ENCODE peak calls at places on chromosomes 5 and 9, in seven cellular contexts. One of them, this sample, is unnamed.

GRCh38 chr5:42641321-42642005 is 115.2 kb upstream of the CCDC152 start:
- DNase-seq in trophoblast cell: peak
- DNase-seq in H1: no peak
- DNase-seq in neuronal stem cell: no peak
- DNase-seq in IMR-90: no peak
- DNase-seq in mesenchymal stem cell: no peak
- DNase-seq in H9: no peak
- DNase-seq in this sample: no peak

GRCh38 chr9:133673260-133673658 is 37.1 kb downstream of the DBH start:
- DNase-seq in H9: no peak
- DNase-seq in trophoblast cell: no peak
- DNase-seq in IMR-90: no peak
- DNase-seq in neuronal stem cell: no peak
- DNase-seq in H1: no peak
- DNase-seq in mesenchymal stem cell: no peak
- DNase-seq in this sample: no peak

GRCh38 chr5:2193923-2194555 is 311.3 kb upstream of the IRX4 start:
- DNase-seq in H9: no peak
- DNase-seq in trophoblast cell: no peak
- DNase-seq in IMR-90: no peak
- DNase-seq in H1: peak
- DNase-seq in mesenchymal stem cell: no peak
- DNase-seq in neuronal stem cell: no peak
- DNase-seq in this sample: no peak

GRCh38 chr5:143755969-143756368 is 56.0 kb upstream of the HMHB1 start:
- DNase-seq in H9: no peak
- DNase-seq in mesenchymal stem cell: no peak
- DNase-seq in trophoblast cell: no peak
- DNase-seq in neuronal stem cell: no peak
- DNase-seq in H1: no peak
- DNase-seq in IMR-90: no peak
- DNase-seq in this sample: no peak

GRCh38 chr9:137795156-137795666 is 82.4 kb upstream of the CACNA1B start:
- DNase-seq in H1: no peak
- DNase-seq in IMR-90: no peak
- DNase-seq in mesenchymal stem cell: no peak
- DNase-seq in neuronal stem cell: no peak
- DNase-seq in trophoblast cell: no peak
- DNase-seq in H9: no peak
- DNase-seq in this sample: no peak

GRCh38 chr9:37066139-37066725 is 32.2 kb upstream of the PAX5 start:
- DNase-seq in mesenchymal stem cell: no peak
- DNase-seq in H9: no peak
- DNase-seq in trophoblast cell: no peak
- DNase-seq in neuronal stem cell: no peak
- DNase-seq in IMR-90: no peak
- DNase-seq in H1: no peak
- DNase-seq in this sample: no peak

GRCh38 chr5:32785639-32786216 is 74.6 kb downstream of the NPR3 start:
- DNase-seq in neuronal stem cell: no peak
- DNase-seq in mesenchymal stem cell: peak
- DNase-seq in IMR-90: no peak
- DNase-seq in H1: no peak
- DNase-seq in trophoblast cell: peak
- DNase-seq in H9: no peak
- DNase-seq in this sample: peak

GRCh38 chr9:29753638-29754037 is 2180.4 kb upstream of the C9orf72 start:
- DNase-seq in H1: no peak
- DNase-seq in trophoblast cell: no peak
- DNase-seq in IMR-90: no peak
- DNase-seq in H9: no peak
- DNase-seq in neuronal stem cell: no peak
- DNase-seq in mesenchymal stem cell: no peak
- DNase-seq in this sample: no peak

GRCh38 chr9:77386187-77386586 is 208.9 kb downstream of the VPS13A start:
- DNase-seq in H1: no peak
- DNase-seq in trophoblast cell: no peak
- DNase-seq in mesenchymal stem cell: peak
- DNase-seq in H9: no peak
- DNase-seq in IMR-90: peak
- DNase-seq in neuronal stem cell: no peak
- DNase-seq in this sample: peak

GRCh38 chr9:127319366-127320121 is 55.0 kb downstream of the GARNL3 start:
- DNase-seq in mesenchymal stem cell: no peak
- DNase-seq in neuronal stem cell: no peak
- DNase-seq in H9: no peak
- DNase-seq in H1: no peak
- DNase-seq in trophoblast cell: peak
- DNase-seq in IMR-90: no peak
- DNase-seq in this sample: no peak

GRCh38 chr9:127320122-127320378 is 55.5 kb downstream of the GARNL3 start:
- DNase-seq in H1: no peak
- DNase-seq in H9: no peak
- DNase-seq in neuronal stem cell: no peak
- DNase-seq in mesenchymal stem cell: no peak
- DNase-seq in IMR-90: no peak
- DNase-seq in trophoblast cell: no peak
- DNase-seq in this sample: no peak

GRCh38 chr9:127314911-127315310 is 50.3 kb downstream of the GARNL3 start:
- DNase-seq in trophoblast cell: no peak
- DNase-seq in mesenchymal stem cell: no peak
- DNase-seq in neuronal stem cell: no peak
- DNase-seq in H1: no peak
- DNase-seq in IMR-90: no peak
- DNase-seq in H9: no peak
- DNase-seq in this sample: no peak

GRCh38 chr9:127318651-127319167 is 54.1 kb downstream of the GARNL3 start:
- DNase-seq in IMR-90: peak
- DNase-seq in H1: no peak
- DNase-seq in mesenchymal stem cell: peak
- DNase-seq in neuronal stem cell: no peak
- DNase-seq in H9: no peak
- DNase-seq in trophoblast cell: peak
- DNase-seq in this sample: no peak

DNA sequence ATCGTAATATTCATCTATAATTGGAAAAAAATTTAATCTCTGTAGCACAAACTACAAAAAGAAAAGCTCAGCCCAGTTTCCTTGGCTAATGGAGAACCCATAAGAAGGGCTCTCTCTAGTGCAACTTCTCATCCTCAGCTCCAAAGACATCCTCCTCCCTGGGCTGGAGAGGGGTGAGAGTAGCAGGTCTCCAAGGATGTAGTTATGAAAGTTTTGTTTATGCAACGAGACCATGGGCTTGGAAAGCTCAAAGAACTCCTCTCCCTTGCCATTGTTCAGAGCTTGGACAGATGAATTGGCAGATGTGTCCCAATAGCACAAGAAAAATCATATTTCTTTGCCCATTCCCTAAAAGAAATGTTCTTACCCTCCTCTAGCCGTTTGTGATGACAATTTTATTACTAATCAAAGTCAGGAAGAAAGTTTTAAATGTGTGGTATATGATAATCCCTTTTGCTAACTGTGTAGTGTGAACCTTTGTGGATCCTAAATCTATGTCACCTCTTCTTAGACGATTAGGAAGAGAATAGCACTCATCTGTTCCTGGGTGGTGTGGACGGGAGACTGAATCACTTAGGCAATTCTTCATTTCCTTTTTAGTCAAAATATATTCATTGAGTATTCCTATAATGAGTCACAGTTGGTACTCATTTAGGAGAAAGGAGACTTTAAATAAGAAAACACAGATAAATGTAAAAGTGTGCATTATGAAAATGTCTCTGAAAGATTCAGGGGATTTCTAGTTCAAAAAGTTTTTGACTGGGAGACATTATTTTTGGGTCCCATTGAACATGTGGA is 52.2 kb downstream of the GARNL3 start:
- DNase-seq in neuronal stem cell: no peak
- DNase-seq in trophoblast cell: no peak
- DNase-seq in H1: no peak
- DNase-seq in IMR-90: peak
- DNase-seq in mesenchymal stem cell: no peak
- DNase-seq in H9: no peak
- DNase-seq in this sample: no peak
- H2BK120ac ChIP-seq in neuronal stem cell: no peak
- H2BK120ac ChIP-seq in trophoblast cell: no peak
- H2BK120ac ChIP-seq in H1: no peak
- H2BK120ac ChIP-seq in IMR-90: no peak
- H2BK120ac ChIP-seq in mesenchymal stem cell: no peak
- H2BK120ac ChIP-seq in H9: no peak
- H2BK120ac ChIP-seq in this sample: no peak

GRCh38 chr9:75633658-75634057 is 256.8 kb upstream of the PCSK5 start:
- DNase-seq in mesenchymal stem cell: no peak
- DNase-seq in IMR-90: no peak
- DNase-seq in H9: no peak
- DNase-seq in H1: no peak
- DNase-seq in trophoblast cell: no peak
- DNase-seq in neuronal stem cell: no peak
- DNase-seq in this sample: no peak
- H2BK120ac ChIP-seq in mesenchymal stem cell: no peak
- H2BK120ac ChIP-seq in IMR-90: no peak
- H2BK120ac ChIP-seq in H9: no peak
- H2BK120ac ChIP-seq in H1: no peak
- H2BK120ac ChIP-seq in trophoblast cell: no peak
- H2BK120ac ChIP-seq in neuronal stem cell: no peak
- H2BK120ac ChIP-seq in this sample: no peak

DNA sequence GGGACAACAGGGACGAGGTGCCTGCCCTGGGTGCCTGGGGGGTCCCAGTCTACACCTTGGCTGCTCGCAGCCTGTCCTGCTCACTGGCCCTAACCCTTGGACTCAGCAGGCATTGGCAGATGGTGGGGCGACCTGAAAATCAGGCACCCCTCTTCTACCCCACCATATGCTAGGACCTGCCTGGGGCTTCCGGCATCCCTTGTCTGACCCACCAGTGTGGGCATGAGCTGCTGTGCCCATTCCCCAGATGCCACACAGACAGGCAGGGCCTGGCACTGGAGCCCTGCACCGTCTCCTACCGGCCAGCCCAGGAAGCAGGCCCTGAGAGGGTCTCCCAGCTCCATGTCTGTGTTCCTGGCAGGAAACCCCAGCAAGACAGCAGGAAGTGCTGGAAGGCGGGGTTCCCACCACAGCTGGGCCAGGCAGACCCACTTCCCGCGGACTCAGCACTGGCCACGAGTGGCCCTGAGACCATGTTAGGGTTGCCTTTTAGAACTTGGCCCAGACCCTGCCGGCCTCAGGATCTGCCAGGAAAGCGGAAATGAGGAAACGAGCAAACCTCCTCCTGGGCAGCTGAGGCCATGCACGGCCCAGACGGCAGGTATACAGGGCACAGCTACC is 3.1 kb downstream of the NINJ1 start:
- DNase-seq in IMR-90: no peak
- DNase-seq in mesenchymal stem cell: peak
- DNase-seq in H9: no peak
- DNase-seq in H1: no peak
- DNase-seq in trophoblast cell: no peak
- DNase-seq in neuronal stem cell: no peak
- DNase-seq in this sample: no peak
- H2BK120ac ChIP-seq in IMR-90: no peak
- H2BK120ac ChIP-seq in mesenchymal stem cell: no peak
- H2BK120ac ChIP-seq in H9: no peak
- H2BK120ac ChIP-seq in H1: no peak
- H2BK120ac ChIP-seq in trophoblast cell: no peak
- H2BK120ac ChIP-seq in neuronal stem cell: no peak
- H2BK120ac ChIP-seq in this sample: no peak

GRCh38 chr5:136000147-136000546 is 28.6 kb upstream of the TGFBI start:
- DNase-seq in IMR-90: no peak
- DNase-seq in H1: no peak
- DNase-seq in trophoblast cell: no peak
- DNase-seq in neuronal stem cell: no peak
- DNase-seq in H9: no peak
- DNase-seq in mesenchymal stem cell: no peak
- DNase-seq in this sample: no peak
- H2BK120ac ChIP-seq in IMR-90: peak
- H2BK120ac ChIP-seq in H1: no peak
- H2BK120ac ChIP-seq in trophoblast cell: peak
- H2BK120ac ChIP-seq in neuronal stem cell: no peak
- H2BK120ac ChIP-seq in H9: no peak
- H2BK120ac ChIP-seq in mesenchymal stem cell: no peak
- H2BK120ac ChIP-seq in this sample: no peak

GRCh38 chr5:148336704-148337435 is 1.5 kb downstream of the SPINK9 start:
- DNase-seq in trophoblast cell: no peak
- DNase-seq in mesenchymal stem cell: no peak
- DNase-seq in H1: no peak
- DNase-seq in H9: no peak
- DNase-seq in IMR-90: no peak
- DNase-seq in neuronal stem cell: no peak
- DNase-seq in this sample: no peak

DNA sequence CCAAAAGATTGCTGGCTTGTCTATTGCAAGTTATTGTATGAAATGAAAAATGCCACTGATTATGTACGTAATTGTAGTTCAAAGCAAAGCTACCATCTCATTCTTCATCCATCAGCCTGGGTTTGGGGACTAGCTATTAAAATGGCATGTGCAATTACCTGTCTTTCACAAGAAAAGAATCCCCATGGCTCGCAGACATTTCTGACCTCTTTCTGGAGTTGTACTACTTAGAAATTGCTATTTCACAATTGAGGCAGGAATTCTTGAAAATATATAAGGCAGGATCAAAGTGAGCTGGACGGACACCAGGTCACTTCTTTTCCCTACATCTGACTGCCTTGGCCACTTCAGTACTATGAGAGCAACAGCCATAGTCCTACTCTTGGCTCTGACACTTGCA is at the start of gene SPINK9:
- DNase-seq in trophoblast cell: no peak
- DNase-seq in H9: no peak
- DNase-seq in neuronal stem cell: no peak
- DNase-seq in H1: no peak
- DNase-seq in IMR-90: no peak
- DNase-seq in mesenchymal stem cell: no peak
- DNase-seq in this sample: no peak
- H2BK120ac ChIP-seq in trophoblast cell: no peak
- H2BK120ac ChIP-seq in H9: no peak
- H2BK120ac ChIP-seq in neuronal stem cell: no peak
- H2BK120ac ChIP-seq in H1: no peak
- H2BK120ac ChIP-seq in IMR-90: no peak
- H2BK120ac ChIP-seq in mesenchymal stem cell: no peak
- H2BK120ac ChIP-seq in this sample: no peak

This sample was measured in mesendoderm.